ENCODE peak calls at places on chromosomes 13 and 19, in seven cellular contexts. C, F, K, S, Y, I and D are unnamed samples.

GRCh38 chr13:69793803-69794453 is 313.7 kb upstream of the ATXN8OS start:
- DNase-seq in C (no peak), F (no peak), K (no peak), S (no peak), Y (no peak), I (no peak), D (no peak)

GRCh38 chr19:51139299-51140018 is 2.6 kb upstream of the SIGLEC7 start:
- DNase-seq in C (no peak), F (no peak), K (no peak), S (no peak), Y (no peak), I (no peak), D (no peak)

GRCh38 chr19:14476663-14477401 is 1.7 kb upstream of the PTGER1 start:
- DNase-seq in C (peak; percentile 61), F (peak; percentile 88), K (no peak), S (peak; percentile 48), Y (peak; percentile 50), I (no peak), D (peak; percentile 65)

GRCh38 chr13:53138369-53139036 is 109.9 kb downstream of the OLFM4 start:
- DNase-seq in C (no peak), F (peak; percentile 35), K (no peak), S (no peak), Y (no peak), I (no peak), D (no peak)

GRCh38 chr13:58823701-58824100 is 1192.2 kb downstream of the PCDH17 start:
- DNase-seq in C (no peak), F (no peak), K (no peak), S (no peak), Y (no peak), I (no peak), D (no peak)

GRCh38 chr19:46950526-46951235 is 69.0 kb upstream of the NPAS1 start:
- DNase-seq in C (no peak), F (no peak), K (no peak), S (no peak), Y (no peak), I (no peak), D (no peak)

GRCh38 chr13:36074659-36075058 is 56.5 kb downstream of the DCLK1 start:
- DNase-seq in C (no peak), F (no peak), K (no peak), S (no peak), Y (no peak), I (no peak), D (no peak)

GRCh38 chr13:112969692-112970338 is 801 bp downstream of the MCF2L start:
- DNase-seq in C (no peak), F (no peak), K (no peak), S (no peak), Y (no peak), I (no peak), D (no peak)

GRCh38 chr13:107788464-107789165 is 426.7 kb downstream of the LIG4 start:
- DNase-seq in C (no peak), F (no peak), K (no peak), S (no peak), Y (no peak), I (no peak), D (no peak)

GRCh38 chr19:35995655-35995993 is 636 bp downstream of the SDHAF1 start:
- DNase-seq in C (peak; percentile 80), F (peak; percentile 8), K (peak; percentile 27), S (no peak), Y (peak; percentile 77), I (no peak), D (peak; percentile 69)

GRCh38 chr19:51970718-51971117 is 15.9 kb downstream of the ZNF350 start:
- DNase-seq in C (no peak), F (no peak), K (no peak), S (no peak), Y (no peak), I (no peak), D (no peak)

GRCh38 chr19:45096700-45097099 is 3.7 kb downstream of the PPP1R37 start:
- DNase-seq in C (no peak), F (no peak), K (no peak), S (no peak), Y (no peak), I (no peak), D (no peak)

GRCh38 chr19:45095496-45096413 is 2.8 kb downstream of the PPP1R37 start:
- DNase-seq in C (no peak), F (no peak), K (no peak), S (no peak), Y (no peak), I (no peak), D (no peak)

GRCh38 chr19:45092747-45093678 is at the start of gene PPP1R37:
- DNase-seq in C (peak; percentile 95), F (peak; percentile 97), K (peak; percentile 92), S (peak; percentile 98), Y (peak; percentile 89), I (peak; percentile 77), D (peak; percentile 100)

GRCh38 chr19:45094707-45095106 is 1.7 kb downstream of the PPP1R37 start:
- DNase-seq in C (no peak), F (no peak), K (no peak), S (no peak), Y (no peak), I (no peak), D (no peak)

GRCh38 chr19:45094158-45094557 is 1.2 kb downstream of the PPP1R37 start:
- DNase-seq in C (no peak), F (no peak), K (no peak), S (no peak), Y (no peak), I (no peak), D (no peak)
- H3K27ac ChIP-seq in C (peak overlapping the region; percentile 100), F (no peak overlapping the region), K (no peak overlapping the region), S (no peak overlapping the region), Y (no peak overlapping the region), I (no peak overlapping the region), D (peak overlapping the region; percentile 94)

GRCh38 chr19:5691930-5692784 is 2.1 kb downstream of the RPL36 start:
- DNase-seq in C (peak; percentile 63), F (peak; percentile 11), K (no peak), S (no peak), Y (no peak), I (no peak), D (no peak)
- TF ChIP-seq CEBPB in C (no peak), F (no peak), K (no peak), S (no peak), Y (no peak), I (no peak), D (no peak)

GRCh38 chr19:17604372-17605025 is 49.0 kb downstream of the COLGALT1 start:
- DNase-seq in C (no peak), F (no peak), K (no peak), S (no peak), Y (no peak), I (no peak), D (no peak)

GRCh38 chr19:17606786-17607185 is 51.3 kb downstream of the COLGALT1 start:
- DNase-seq in C (no peak), F (no peak), K (no peak), S (no peak), Y (peak; percentile 72), I (no peak), D (no peak)

GRCh38 chr19:17607936-17608335 is 52.5 kb downstream of the COLGALT1 start:
- DNase-seq in C (no peak), F (no peak), K (no peak), S (no peak), Y (no peak), I (no peak), D (no peak)

GRCh38 chr19:17605117-17605516 is 49.7 kb downstream of the COLGALT1 start:
- DNase-seq in C (no peak), F (no peak), K (no peak), S (no peak), Y (no peak), I (no peak), D (no peak)

DNA sequence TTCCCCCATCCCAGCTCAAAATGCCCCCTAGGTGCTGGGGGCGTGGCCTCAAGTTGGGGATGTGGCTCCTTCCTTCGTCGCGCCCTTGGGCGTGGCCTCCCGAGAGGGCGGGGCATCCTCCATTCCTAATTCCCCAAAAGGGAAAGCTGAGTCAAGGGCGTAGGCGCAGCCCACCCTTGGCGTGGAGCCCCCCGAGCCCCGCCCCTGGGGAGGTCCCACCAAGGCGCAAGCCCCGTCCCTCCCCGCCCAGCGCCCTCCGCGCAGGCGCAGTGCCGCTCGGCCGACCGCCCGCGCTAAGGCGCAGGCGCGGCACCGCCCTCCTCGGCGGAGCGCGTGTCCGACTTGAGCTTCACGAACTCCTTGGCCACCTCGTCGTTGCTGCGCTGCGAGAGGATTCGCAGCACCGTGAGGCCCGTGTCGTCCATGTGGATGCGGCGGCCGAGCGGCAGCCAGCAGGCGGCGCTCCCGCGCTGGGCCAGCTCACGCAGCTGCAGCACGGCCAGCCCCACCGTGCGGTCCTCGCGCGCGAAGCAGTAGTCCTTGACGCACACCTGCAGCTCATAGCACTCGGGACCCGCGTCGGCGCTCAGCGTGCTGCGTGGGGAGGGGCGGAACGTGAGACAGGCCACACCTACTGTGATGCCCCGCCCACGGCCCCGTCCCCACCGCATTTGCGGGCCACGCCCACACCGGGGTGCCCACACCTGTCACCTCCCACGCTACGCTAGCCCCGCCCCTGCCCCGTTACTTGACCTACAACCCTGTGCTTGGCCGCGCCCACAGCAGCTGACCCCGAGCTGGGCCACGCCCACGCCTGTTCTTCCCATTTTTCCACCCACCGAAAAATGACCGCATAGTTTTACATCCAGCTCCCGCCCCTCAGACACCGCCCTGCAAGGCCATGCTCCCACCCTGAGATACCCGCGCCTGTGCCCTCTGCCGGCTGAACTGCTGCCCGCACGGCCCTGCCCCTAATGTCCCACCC is 50.6 kb downstream of the COLGALT1 start:
- DNase-seq in C (peak; percentile 97), F (peak; percentile 56), K (peak; percentile 80), S (peak; percentile 92), Y (peak; percentile 98), I (peak; percentile 54), D (peak; percentile 72)
- TF ChIP-seq RAD21 in C (peak; percentile 89), F (peak; percentile 53), K (peak; percentile 87), S (peak; percentile 75), Y (peak; percentile 53), I (no peak), D (peak; percentile 41)

GRCh38 chr19:48968179-48968661 is 3.1 kb downstream of the FTL start:
- DNase-seq in C (no peak), F (peak; percentile 49), K (peak; percentile 39), S (no peak), Y (no peak), I (no peak), D (no peak)
- H3K27ac ChIP-seq in C (peak overlapping the region; percentile 82), F (no peak overlapping the region), K (peak overlapping the region; percentile 86), S (peak overlapping the region; percentile 19), Y (no peak overlapping the region), I (peak overlapping the region; percentile 61), D (peak overlapping the region; percentile 96)

DNA sequence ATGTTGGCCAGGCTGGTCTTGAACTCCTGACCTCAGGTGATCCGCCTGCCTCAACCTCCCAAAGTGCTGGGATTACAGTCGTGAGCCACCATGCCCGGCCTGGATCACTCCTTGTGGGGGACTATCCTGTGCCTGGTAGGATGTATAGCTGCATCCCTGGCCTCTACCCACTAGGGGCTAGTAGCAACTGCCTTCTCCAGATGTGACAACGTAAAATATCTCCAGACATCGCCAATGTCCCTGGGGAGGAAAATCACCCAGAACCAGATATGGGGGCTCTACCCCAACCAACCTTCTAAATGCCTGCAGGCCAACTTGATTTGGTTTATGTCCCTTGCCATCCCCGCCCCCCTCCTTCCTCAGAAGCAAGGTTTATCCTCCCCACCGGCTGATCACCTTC is 12.7 kb downstream of the TM6SF2 start:
- DNase-seq in C (no peak), F (no peak), K (no peak), S (no peak), Y (no peak), I (no peak), D (no peak)
- TF ChIP-seq CEBPB in C (no peak), F (no peak), K (no peak), S (no peak), Y (no peak), I (no peak), D (no peak)